ENCODE peak calls at places on chromosomes 13 and 19, in six cellular contexts. N is AG04450, M is K562, H is brain microvascular endothelial cell, Q is WERI-Rb-1, K is psoas muscle. Y is an unnamed sample.

GRCh38 chr13:108733141-108733540 is 103.7 kb downstream of the MYO16 start:
- DNase-seq in H (no peak), K (no peak), N (no peak), M (no peak), Q (no peak), Y (no peak)

GRCh38 chr13:111627596-111627995 is 307.2 kb downstream of the TEX29 start:
- DNase-seq in K (no peak), N (no peak), H (no peak), Q (no peak), M (no peak), Y (no peak)

GRCh38 chr19:13017306-13018036 is 22.2 kb downstream of the NFIX start:
- DNase-seq in K (no peak), H (no peak), N (no peak), Q (no peak), M (no peak), Y (no peak)

GRCh38 chr19:35553385-35554000 is 8.1 kb downstream of the TMEM147 start:
- DNase-seq in M (no peak), Q (no peak), H (no peak), N (no peak), K (no peak), Y (no peak)

GRCh38 chr19:8148410-8149231 is 771 bp downstream of the FBN3 start:
- DNase-seq in Q (peak), N (no peak), H (no peak), M (peak), K (no peak), Y (no peak)

GRCh38 chr19:46081928-46082727 is 41.3 kb upstream of the IGFL4 start:
- DNase-seq in M (peak), H (peak), N (no peak), Q (peak), K (no peak), Y (peak)

GRCh38 chr19:411723-412355 is 2.9 kb upstream of the C2CD4C start:
- DNase-seq in H (no peak), N (no peak), Q (peak), K (peak), M (no peak), Y (no peak)

GRCh38 chr19:48061401-48062344 is 17.8 kb upstream of the CABP5 start:
- DNase-seq in K (no peak), Q (no peak), N (no peak), M (no peak), H (no peak), Y (no peak)

GRCh38 chr13:57653229-57653994 is 21.9 kb downstream of the PCDH17 start:
- DNase-seq in Q (no peak), H (no peak), M (no peak), K (no peak), N (no peak), Y (no peak)

GRCh38 chr19:14006766-14007562 is 844 bp upstream of the RFX1 start:
- DNase-seq in Q (peak), H (peak), M (peak), N (no peak), K (peak), Y (peak)

GRCh38 chr13:83150616-83151307 is 731.5 kb downstream of the SLITRK1 start:
- DNase-seq in H (no peak), K (no peak), M (no peak), N (no peak), Q (no peak), Y (no peak)

GRCh38 chr19:31461814-31462539 is 112.7 kb upstream of the TSHZ3 start:
- DNase-seq in K (no peak), M (no peak), Q (no peak), N (no peak), H (no peak), Y (no peak)

GRCh38 chr13:74136089-74136658 is 2.0 kb upstream of the KLF12 start:
- DNase-seq in N (no peak), M (no peak), K (peak), Q (peak), H (peak), Y (peak)

GRCh38 chr19:11633223-11633622 is 35.9 kb downstream of the ZNF627 start:
- DNase-seq in H (no peak), N (no peak), Q (no peak), K (no peak), M (no peak), Y (no peak)

GRCh38 chr13:26628706-26629105 is 71.2 kb downstream of the WASF3 start:
- DNase-seq in H (peak), N (no peak), M (no peak), K (no peak), Q (peak), Y (no peak)

GRCh38 chr19:41708481-41708880 is at the start of gene CEACAM5:
- DNase-seq in N (no peak), H (no peak), K (no peak), Q (no peak), M (no peak), Y (no peak)

GRCh38 chr13:60143775-60144174 is 20.0 kb downstream of the DIAPH3 start:
- DNase-seq in H (no peak), Q (no peak), K (no peak), M (no peak), N (no peak), Y (no peak)

GRCh38 chr19:14686411-14686810 is 3.4 kb upstream of the ZNF333 start:
- DNase-seq in M (no peak), N (no peak), Q (peak), K (no peak), H (no peak), Y (no peak)

GRCh38 chr13:44719857-44720671 is 143.9 kb upstream of the TSC22D1 start:
- DNase-seq in N (peak), Q (no peak), K (no peak), M (no peak), H (peak), Y (no peak)

GRCh38 chr13:105220063-105220462 is 1315.4 kb downstream of the EFNB2 start:
- DNase-seq in K (no peak), M (no peak), H (peak), Q (no peak), N (no peak), Y (no peak)

GRCh38 chr19:17091758-17092333 is 16.3 kb downstream of the MYO9B start:
- DNase-seq in K (peak), Q (no peak), H (no peak), M (peak), N (no peak), Y (no peak)

GRCh38 chr13:112169941-112170822 is 103.2 kb downstream of the SOX1 start:
- DNase-seq in N (no peak), H (no peak), K (no peak), M (no peak), Q (no peak), Y (no peak)

GRCh38 chr13:113123226-113124150 is 889 bp downstream of the F10 start:
- DNase-seq in K (no peak), H (no peak), N (no peak), Q (peak), M (peak), Y (no peak)

GRCh38 chr13:23579072-23579885 is 9.1 kb downstream of the TNFRSF19 start:
- DNase-seq in Q (peak), N (peak), M (peak), K (peak), H (peak), Y (peak)

GRCh38 chr19:54390942-54391577 is 24.2 kb upstream of the TTYH1 start:
- DNase-seq in M (peak), K (no peak), H (peak), Q (peak), N (peak), Y (peak)

GRCh38 chr19:32969549-32969948 is 2.2 kb downstream of the CEP89 start:
- DNase-seq in M (no peak), H (no peak), Q (no peak), N (no peak), K (no peak), Y (no peak)

GRCh38 chr19:33293255-33294057 is 8.9 kb downstream of the CEBPA start:
- DNase-seq in H (peak), K (peak), Q (peak), N (peak), M (peak), Y (peak)

GRCh38 chr13:23570099-23570926 is at the start of gene TNFRSF19:
- DNase-seq in M (no peak), Q (peak), K (no peak), H (peak), N (peak), Y (no peak)

GRCh38 chr19:33472696-33473624 is 48.6 kb downstream of the PEPD start:
- DNase-seq in M (no peak), N (peak), H (peak), K (no peak), Q (no peak), Y (peak)

GRCh38 chr19:16367269-16367683 is 42.6 kb downstream of the KLF2 start:
- DNase-seq in N (no peak), K (peak), M (no peak), Q (no peak), H (no peak), Y (no peak)

GRCh38 chr13:25922373-25922772 is 129.4 kb downstream of the SHISA2 start:
- DNase-seq in H (peak), Q (no peak), K (no peak), N (no peak), M (no peak), Y (no peak)

GRCh38 chr13:50699874-50700663 is 143.4 kb downstream of the DLEU7 start:
- DNase-seq in N (no peak), K (no peak), M (no peak), Q (no peak), H (no peak), Y (no peak)

GRCh38 chr13:114109646-114110045 is 22.8 kb downstream of the RASA3 start:
- DNase-seq in K (peak), H (no peak), Q (peak), N (no peak), M (no peak), Y (no peak)

GRCh38 chr19:57088125-57088524 is 31.7 kb upstream of the USP29 start:
- DNase-seq in H (no peak), Q (peak), M (no peak), K (no peak), N (no peak), Y (no peak)

GRCh38 chr19:47891923-47892666 is 6.0 kb upstream of the SULT2A1 start:
- DNase-seq in K (no peak), N (no peak), H (peak), M (peak), Q (no peak), Y (no peak)

GRCh38 chr13:113562085-113562749 is 22.3 kb upstream of the TFDP1 start:
- DNase-seq in M (peak), K (peak), N (peak), H (peak), Q (peak), Y (peak)

GRCh38 chr13:44306401-44307192 is 67.0 kb upstream of the SERP2 start:
- DNase-seq in Q (peak), K (no peak), N (peak), H (peak), M (no peak), Y (peak)

GRCh38 chr13:21060827-21061076 is 634 bp downstream of the LATS2 start:
- DNase-seq in M (no peak), N (no peak), Q (no peak), K (peak), H (no peak), Y (no peak)

GRCh38 chr13:21060063-21060826 is 1.1 kb downstream of the LATS2 start:
- DNase-seq in H (no peak), N (no peak), Q (no peak), M (no peak), K (peak), Y (peak)

GRCh38 chr13:21063031-21063430 is 1.6 kb upstream of the LATS2 start:
- DNase-seq in K (no peak), M (no peak), N (no peak), Q (no peak), H (no peak), Y (no peak)

GRCh38 chr13:21058361-21058760 is 3.0 kb downstream of the LATS2 start:
- DNase-seq in K (no peak), N (no peak), M (no peak), H (no peak), Q (no peak), Y (no peak)

GRCh38 chr13:21061077-21061945 is at the start of gene LATS2:
- DNase-seq in Q (peak), N (peak), K (peak), H (peak), M (peak), Y (peak)
- TF ChIP-seq CTCF in Q (peak), N (peak), K (peak), H (peak), M (peak), Y (peak)

GRCh38 chr19:40286674-40287421 is 1.7 kb upstream of the AKT2 start:
- DNase-seq in H (no peak), M (no peak), N (no peak), K (no peak), Q (no peak), Y (no peak)
- H3K27ac ChIP-seq in H (no peak), M (peak), N (peak), K (peak), Q (no peak), Y (peak)

GRCh38 chr19:44752123-44752815 is 3.8 kb downstream of the BCL3 start:
- DNase-seq in H (no peak), K (no peak), M (no peak), N (no peak), Q (no peak), Y (no peak)

GRCh38 chr19:44753932-44754742 is 5.6 kb downstream of the BCL3 start:
- DNase-seq in N (no peak), K (peak), H (peak), Q (peak), M (peak), Y (peak)

GRCh38 chr19:44754743-44755066 is 6.2 kb downstream of the BCL3 start:
- DNase-seq in M (no peak), Q (no peak), N (no peak), H (no peak), K (no peak), Y (no peak)

GRCh38 chr19:44753619-44753931 is 5.1 kb downstream of the BCL3 start:
- DNase-seq in Q (no peak), M (no peak), N (no peak), K (no peak), H (no peak), Y (no peak)

GRCh38 chr19:44752816-44753618 is 4.5 kb downstream of the BCL3 start:
- DNase-seq in H (peak), Q (peak), N (peak), M (peak), K (peak), Y (peak)
- TF ChIP-seq CTCF in H (peak), Q (no peak), N (no peak), M (no peak), K (no peak), Y (no peak)

DNA sequence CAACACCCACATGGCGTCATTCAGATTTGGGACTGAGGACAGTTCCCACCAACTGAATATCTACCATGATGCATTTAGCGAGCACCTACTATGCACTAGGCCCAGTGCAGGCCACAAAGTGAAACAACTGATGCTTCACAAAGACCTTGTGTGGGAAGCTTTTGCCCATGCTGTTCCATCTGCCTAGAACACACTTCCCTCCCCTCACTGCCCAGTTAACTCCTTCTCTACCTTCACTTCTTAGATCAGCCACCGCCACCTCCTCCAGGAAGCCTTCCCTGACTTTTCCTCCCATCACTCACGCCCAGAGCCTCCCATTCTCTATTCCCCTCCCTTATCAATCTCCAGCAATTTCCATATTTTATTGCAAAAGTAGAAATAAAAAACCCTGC is 25.7 kb downstream of the PTPRS start:
- DNase-seq in H (no peak), Q (no peak), K (no peak), M (no peak), N (no peak), Y (no peak)
- H3K27ac ChIP-seq in H (no peak), Q (no peak), K (no peak), M (no peak), N (no peak), Y (no peak)

DNA sequence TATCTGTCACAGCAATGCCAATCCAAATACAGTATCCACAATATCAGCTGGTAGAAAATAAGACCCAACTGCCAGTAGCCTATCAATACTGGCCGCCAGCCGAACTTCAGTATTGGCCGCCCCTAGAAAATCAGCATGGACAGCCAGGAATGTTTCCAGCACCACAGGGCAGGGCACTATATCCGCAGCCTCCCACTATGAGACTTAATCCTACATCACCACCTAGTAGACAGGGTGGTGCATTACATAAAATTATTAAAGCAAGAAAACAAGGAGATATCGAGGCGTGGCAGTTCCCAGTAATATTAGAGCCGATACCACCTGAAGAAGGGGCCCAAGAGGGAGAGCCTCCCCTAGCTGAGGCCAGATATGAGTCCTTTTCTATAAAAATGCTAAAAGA is 111.3 kb downstream of the ZNF486 start:
- DNase-seq in K (no peak), N (no peak), H (peak), Q (no peak), M (no peak), Y (no peak)
- TF ChIP-seq CTCF in K (no peak), N (no peak), H (no peak), Q (no peak), M (no peak), Y (no peak)

GRCh38 chr19:18501351-18501750 is 20.5 kb downstream of the ELL start:
- DNase-seq in N (no peak), M (no peak), K (no peak), Q (no peak), H (no peak), Y (no peak)

GRCh38 chr19:18502633-18503294 is 19.1 kb downstream of the ELL start:
- DNase-seq in M (no peak), N (no peak), H (no peak), Q (no peak), K (peak), Y (no peak)

GRCh38 chr19:18501832-18502231 is 20.0 kb downstream of the ELL start:
- DNase-seq in Q (no peak), K (peak), M (no peak), H (no peak), N (no peak), Y (no peak)

GRCh38 chr19:18503337-18503970 is 18.4 kb downstream of the ELL start:
- DNase-seq in N (no peak), H (no peak), M (no peak), Q (no peak), K (peak), Y (no peak)

GRCh38 chr19:18502236-18502632 is 19.6 kb downstream of the ELL start:
- DNase-seq in K (no peak), M (no peak), H (no peak), N (no peak), Q (no peak), Y (no peak)
- H3K27ac ChIP-seq in K (peak), M (no peak), H (no peak), N (no peak), Q (no peak), Y (peak)